ENCODE peak calls at places on chromosomes 5 and 9, in seven cellular contexts. D is RWPE1, Q is SJSA1, Z is colonic mucosa, F is HCT116, W is PC-9, L is endodermal cell. R is an unnamed sample.

GRCh38 chr5:59021286-59021673 is 438.4 kb downstream of the RAB3C start:
- DNase-seq in W (no peak), D (no peak), L (no peak), F (no peak), Z (no peak), Q (no peak), R (no peak)

GRCh38 chr5:73820321-73820720 is 194.3 kb downstream of the ARHGEF28 start:
- DNase-seq in L (no peak), D (no peak), Q (no peak), F (no peak), W (peak; percentile 88), Z (peak; percentile 30), R (no peak)

GRCh38 chr9:90167920-90168319 is 474.7 kb downstream of the DIRAS2 start:
- DNase-seq in F (no peak), D (no peak), W (no peak), Q (no peak), Z (no peak), L (no peak), R (no peak)

GRCh38 chr5:91928751-91929521 is 545.8 kb upstream of the ARRDC3 start:
- DNase-seq in Q (peak; percentile 7), F (peak; percentile 10), L (no peak), D (peak; percentile 30), Z (no peak), W (peak; percentile 43), R (peak; percentile 14)

GRCh38 chr5:32805966-32806626 is 95.0 kb downstream of the NPR3 start:
- DNase-seq in L (no peak), Z (no peak), W (no peak), F (no peak), D (peak; percentile 69), Q (peak; percentile 44), R (peak; percentile 78)

GRCh38 chr5:45795458-45795857 is 99.3 kb upstream of the HCN1 start:
- DNase-seq in F (no peak), D (no peak), L (peak; percentile 52), Q (no peak), W (no peak), Z (no peak), R (no peak)

GRCh38 chr9:107176701-107177100 is 106.4 kb upstream of the RAD23B start:
- DNase-seq in L (no peak), W (no peak), Q (peak; percentile 2), F (no peak), Z (peak; percentile 20), D (no peak), R (no peak)

GRCh38 chr9:129145841-129146292 is 32.2 kb downstream of the IER5L start:
- DNase-seq in D (no peak), L (peak; percentile 91), Q (peak; percentile 65), W (no peak), Z (peak; percentile 35), F (no peak), R (no peak)

GRCh38 chr5:78552729-78553341 is 95.7 kb downstream of the LHFPL2 start:
- DNase-seq in D (no peak), Z (no peak), W (no peak), L (no peak), Q (no peak), F (no peak), R (peak; percentile 52)

DNA sequence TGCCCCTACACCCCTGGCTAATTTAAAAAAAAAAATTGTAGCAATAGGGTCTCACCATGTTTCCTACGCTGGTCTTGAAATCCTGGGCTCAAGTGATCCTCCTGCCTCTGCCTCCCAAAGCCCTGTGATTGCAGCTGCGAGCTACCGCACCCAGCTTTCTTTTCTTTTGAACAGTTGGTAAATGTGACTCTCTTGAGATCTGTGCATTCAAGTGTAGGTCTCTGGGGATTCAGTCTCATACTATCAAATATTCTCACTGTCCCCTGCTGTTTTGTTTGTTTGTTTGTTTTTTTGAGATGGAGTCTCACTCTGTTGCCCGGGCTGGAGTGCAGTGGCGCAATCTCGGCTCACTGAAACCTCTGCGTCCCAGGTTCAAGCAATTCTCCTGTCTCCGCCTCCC is 42.3 kb upstream of the CXXC5 start:
- DNase-seq in D (no peak), Z (no peak), F (no peak), W (no peak), Q (no peak), L (no peak), R (no peak)
- H3K27ac ChIP-seq in D (no peak overlapping the region), Z (no peak overlapping the region), F (no peak overlapping the region), W (peak overlapping the region; percentile 19), Q (no peak overlapping the region), L (no peak overlapping the region), R (no peak overlapping the region)

DNA sequence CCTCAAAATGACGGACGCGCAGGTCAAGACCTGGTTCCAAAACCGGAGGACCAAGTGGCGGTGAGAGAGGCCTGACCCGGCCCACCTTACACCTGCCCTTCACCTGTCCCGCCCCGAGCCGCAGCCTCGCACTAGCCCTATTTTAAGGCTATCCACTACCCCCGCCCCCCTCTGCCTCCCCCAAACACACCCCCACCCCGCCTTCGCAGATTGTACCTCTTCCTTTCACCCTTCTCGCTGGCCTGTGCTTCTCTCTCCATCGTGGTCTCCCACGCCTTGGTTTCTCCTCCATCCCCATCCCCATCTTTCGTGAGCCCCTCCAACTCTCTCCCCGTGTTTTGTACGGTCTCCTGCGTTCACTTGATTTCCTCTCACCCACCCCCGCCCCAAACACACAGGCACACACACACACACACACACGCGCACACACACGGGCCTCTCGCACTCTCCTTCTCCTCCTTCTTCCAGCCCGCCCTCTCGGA is 1.3 kb downstream of the TLX3 start:
- DNase-seq in F (no peak), L (no peak), Q (no peak), W (no peak), D (no peak), Z (no peak), R (no peak)
- H3K27ac ChIP-seq in F (no peak overlapping the region), L (no peak overlapping the region), Q (no peak overlapping the region), W (no peak overlapping the region), D (no peak overlapping the region), Z (no peak overlapping the region), R (no peak overlapping the region)

GRCh38 chr5:151086192-151086869 is 5.5 kb upstream of the TNIP1 start:
- DNase-seq in L (no peak), D (no peak), W (no peak), Q (peak; percentile 42), F (no peak), Z (no peak), R (no peak)

GRCh38 chr5:151085517-151086031 is 4.7 kb upstream of the TNIP1 start:
- DNase-seq in W (no peak), F (no peak), Z (peak; percentile 82), L (no peak), Q (peak; percentile 89), D (no peak), R (peak; percentile 61)

GRCh38 chr5:151087475-151087874 is 6.6 kb upstream of the TNIP1 start:
- DNase-seq in F (no peak), L (no peak), Q (no peak), Z (no peak), D (no peak), W (no peak), R (no peak)

GRCh38 chr5:151084363-151084762 is 3.5 kb upstream of the TNIP1 start:
- DNase-seq in Z (no peak), Q (peak; percentile 92), L (no peak), F (no peak), D (no peak), W (no peak), R (no peak)

GRCh38 chr5:151086905-151087360 is 6.1 kb upstream of the TNIP1 start:
- DNase-seq in Z (peak; percentile 71), W (no peak), F (no peak), Q (peak; percentile 72), L (no peak), D (no peak), R (no peak)
- H3K27ac ChIP-seq in Z (peak overlapping the region; percentile 87), W (no peak overlapping the region), F (no peak overlapping the region), Q (peak overlapping the region; percentile 98), L (no peak overlapping the region), D (no peak overlapping the region), R (peak overlapping the region; percentile 99)

GRCh38 chr5:134248271-134248670 is 22.4 kb upstream of the PPP2CA start:
- DNase-seq in F (no peak), W (peak; percentile 43), Q (no peak), Z (no peak), D (no peak), L (no peak), R (no peak)

GRCh38 chr5:134245692-134246091 is 19.8 kb upstream of the PPP2CA start:
- DNase-seq in L (no peak), D (no peak), Q (no peak), W (no peak), Z (no peak), F (no peak), R (no peak)

GRCh38 chr5:134247411-134247810 is 21.5 kb upstream of the PPP2CA start:
- DNase-seq in L (no peak), W (peak; percentile 96), F (peak; percentile 54), D (peak; percentile 96), Z (no peak), Q (peak; percentile 76), R (peak; percentile 93)

GRCh38 chr5:134247825-134248224 is 22.0 kb upstream of the PPP2CA start:
- DNase-seq in W (no peak), Z (no peak), L (peak; percentile 82), Q (no peak), D (no peak), F (no peak), R (no peak)

DNA sequence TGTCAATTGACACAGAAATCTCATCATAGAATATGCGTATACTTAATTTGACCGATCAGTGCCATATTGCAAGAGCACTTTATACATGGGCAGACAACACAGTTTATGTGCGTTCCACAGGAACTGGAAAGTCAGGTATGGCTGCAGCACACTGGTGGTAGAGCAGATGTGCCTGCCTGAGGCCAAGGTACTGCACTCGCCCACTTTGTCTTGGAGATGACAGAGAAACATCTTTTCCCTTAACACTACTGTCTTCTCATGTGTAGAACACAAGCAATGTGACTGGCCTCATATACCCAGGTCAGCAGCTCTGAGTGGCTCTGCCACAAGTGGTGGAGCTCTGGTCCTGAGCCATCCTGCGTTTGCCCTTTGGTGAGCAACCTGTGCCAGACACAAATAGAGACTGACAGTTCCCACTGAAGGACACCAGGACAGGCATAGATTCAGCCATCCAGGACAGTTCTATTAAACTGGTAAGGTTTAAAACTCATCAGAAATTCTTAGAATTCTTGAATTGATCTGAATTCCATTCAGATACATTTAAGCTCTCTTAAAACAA is 21.0 kb upstream of the PPP2CA start:
- DNase-seq in Q (no peak), F (no peak), L (no peak), Z (no peak), W (peak; percentile 89), D (no peak), R (peak; percentile 62)
- H3K27ac ChIP-seq in Q (peak overlapping the region; percentile 42), F (no peak overlapping the region), L (no peak overlapping the region), Z (no peak overlapping the region), W (peak overlapping the region; percentile 94), D (peak overlapping the region; percentile 84), R (peak overlapping the region; percentile 3)